ENCODE peak calls at places on chromosome 21, in six cellular contexts. One of them, this sample, is unnamed.

GRCh38 chr21:28436286-28436932 is 556.3 kb downstream of the LTN1 start:
- DNase-seq in RPMI7951: peak
- DNase-seq in HFFc6: peak
- DNase-seq in AG08396: no peak
- DNase-seq in GM10248: no peak
- DNase-seq in left lung: no peak
- DNase-seq in this sample: peak

GRCh38 chr21:45335761-45336534 is 48.3 kb upstream of the POFUT2 start:
- DNase-seq in left lung: peak
- DNase-seq in AG08396: no peak
- DNase-seq in RPMI7951: no peak
- DNase-seq in HFFc6: no peak
- DNase-seq in GM10248: no peak
- DNase-seq in this sample: no peak

GRCh38 chr21:39263372-39263771 is 50.1 kb downstream of the BRWD1 start:
- DNase-seq in left lung: no peak
- DNase-seq in RPMI7951: no peak
- DNase-seq in HFFc6: no peak
- DNase-seq in AG08396: peak
- DNase-seq in GM10248: no peak
- DNase-seq in this sample: peak

GRCh38 chr21:38918629-38919346 is 113.1 kb downstream of the ETS2 start:
- DNase-seq in GM10248: no peak
- DNase-seq in AG08396: no peak
- DNase-seq in RPMI7951: no peak
- DNase-seq in HFFc6: no peak
- DNase-seq in left lung: no peak
- DNase-seq in this sample: no peak

GRCh38 chr21:37073417-37074194 is 552 bp downstream of the TTC3 start:
- DNase-seq in AG08396: peak
- DNase-seq in RPMI7951: peak
- DNase-seq in HFFc6: no peak
- DNase-seq in GM10248: peak
- DNase-seq in left lung: peak
- DNase-seq in this sample: peak

GRCh38 chr21:29718081-29718815 is 221.5 kb downstream of the GRIK1 start:
- DNase-seq in HFFc6: no peak
- DNase-seq in left lung: no peak
- DNase-seq in GM10248: no peak
- DNase-seq in RPMI7951: no peak
- DNase-seq in AG08396: peak
- DNase-seq in this sample: no peak

GRCh38 chr21:41565550-41565949 is 57.6 kb upstream of the TMPRSS2 start:
- DNase-seq in AG08396: no peak
- DNase-seq in RPMI7951: no peak
- DNase-seq in left lung: no peak
- DNase-seq in GM10248: no peak
- DNase-seq in HFFc6: no peak
- DNase-seq in this sample: no peak

GRCh38 chr21:16794944-16795343 is 717.9 kb upstream of the CXADR start:
- DNase-seq in RPMI7951: peak
- DNase-seq in HFFc6: peak
- DNase-seq in AG08396: peak
- DNase-seq in GM10248: no peak
- DNase-seq in left lung: no peak
- DNase-seq in this sample: peak

GRCh38 chr21:33299181-33299752 is 25.5 kb upstream of the IFNAR1 start:
- DNase-seq in GM10248: peak
- DNase-seq in HFFc6: no peak
- DNase-seq in left lung: no peak
- DNase-seq in AG08396: no peak
- DNase-seq in RPMI7951: peak
- DNase-seq in this sample: no peak

GRCh38 chr21:30480145-30480544 is at the start of gene KRTAP19-1:
- DNase-seq in AG08396: no peak
- DNase-seq in left lung: no peak
- DNase-seq in HFFc6: no peak
- DNase-seq in RPMI7951: no peak
- DNase-seq in GM10248: no peak
- DNase-seq in this sample: no peak

GRCh38 chr21:38527737-38528136 is 29.5 kb upstream of the ERG start:
- DNase-seq in HFFc6: no peak
- DNase-seq in left lung: no peak
- DNase-seq in AG08396: no peak
- DNase-seq in GM10248: no peak
- DNase-seq in RPMI7951: no peak
- DNase-seq in this sample: no peak

GRCh38 chr21:42414928-42415769 is 11.4 kb downstream of the UBASH3A start:
- DNase-seq in HFFc6: no peak
- DNase-seq in RPMI7951: peak
- DNase-seq in AG08396: no peak
- DNase-seq in left lung: no peak
- DNase-seq in GM10248: peak
- DNase-seq in this sample: no peak

GRCh38 chr21:18178509-18178908 is 66.1 kb upstream of the CHODL start:
- DNase-seq in HFFc6: no peak
- DNase-seq in left lung: no peak
- DNase-seq in RPMI7951: no peak
- DNase-seq in GM10248: no peak
- DNase-seq in AG08396: no peak
- DNase-seq in this sample: no peak

GRCh38 chr21:34904526-34905298 is 144.4 kb downstream of the RUNX1 start:
- DNase-seq in left lung: no peak
- DNase-seq in AG08396: no peak
- DNase-seq in GM10248: no peak
- DNase-seq in HFFc6: no peak
- DNase-seq in RPMI7951: no peak
- DNase-seq in this sample: no peak

GRCh38 chr21:33991091-33991490 is 75.5 kb upstream of the ATP5PO start:
- DNase-seq in HFFc6: no peak
- DNase-seq in left lung: no peak
- DNase-seq in AG08396: no peak
- DNase-seq in RPMI7951: no peak
- DNase-seq in GM10248: no peak
- DNase-seq in this sample: peak

GRCh38 chr21:27498025-27498424 is 531.1 kb upstream of the ADAMTS5 start:
- DNase-seq in HFFc6: no peak
- DNase-seq in GM10248: no peak
- DNase-seq in AG08396: no peak
- DNase-seq in left lung: no peak
- DNase-seq in RPMI7951: peak
- DNase-seq in this sample: no peak

GRCh38 chr21:42644223-42645208 is 8.9 kb upstream of the PDE9A start:
- DNase-seq in HFFc6: no peak
- DNase-seq in RPMI7951: peak
- DNase-seq in GM10248: no peak
- DNase-seq in left lung: peak
- DNase-seq in AG08396: peak
- DNase-seq in this sample: peak

GRCh38 chr21:46128983-46129571 is 26.3 kb downstream of the FTCD start:
- DNase-seq in HFFc6: no peak
- DNase-seq in left lung: peak
- DNase-seq in GM10248: no peak
- DNase-seq in RPMI7951: no peak
- DNase-seq in AG08396: no peak
- DNase-seq in this sample: no peak

GRCh38 chr21:43890042-43890441 is 25.0 kb downstream of the AGPAT3 start:
- DNase-seq in AG08396: no peak
- DNase-seq in GM10248: no peak
- DNase-seq in left lung: no peak
- DNase-seq in HFFc6: no peak
- DNase-seq in RPMI7951: no peak
- DNase-seq in this sample: no peak

GRCh38 chr21:32604484-32604883 is 7.7 kb downstream of the CFAP298 start:
- DNase-seq in GM10248: no peak
- DNase-seq in left lung: no peak
- DNase-seq in RPMI7951: no peak
- DNase-seq in AG08396: no peak
- DNase-seq in HFFc6: no peak
- DNase-seq in this sample: no peak

GRCh38 chr21:18041012-18041411 is 203.6 kb upstream of the CHODL start:
- DNase-seq in GM10248: no peak
- DNase-seq in RPMI7951: peak
- DNase-seq in left lung: no peak
- DNase-seq in HFFc6: no peak
- DNase-seq in AG08396: no peak
- DNase-seq in this sample: no peak

This sample was measured in AG08395.